ENCODE peak calls at places on chromosomes 5 and 9, in eight cellular contexts. One of them, this sample, is unnamed.

GRCh38 chr9:101418518-101419111 is 17.0 kb downstream of the ALDOB start:
- DNase-seq in GM19239: no peak
- DNase-seq in KBM-7: no peak
- DNase-seq in T-helper 9 cell: no peak
- DNase-seq in T-helper 2 cell: no peak
- DNase-seq in HFF-Myc: no peak
- DNase-seq in uterus: no peak
- DNase-seq in activated naive CD8-positive, alpha-beta T cell treated with anti-CD3 and anti-CD28 coated beads, Interleukin-2, amount 50 U/mL, for 16 hours: no peak
- DNase-seq in this sample: no peak

GRCh38 chr9:79264511-79265448 is 307.0 kb upstream of the TLE4 start:
- DNase-seq in GM19239: no peak
- DNase-seq in KBM-7: no peak
- DNase-seq in T-helper 9 cell: no peak
- DNase-seq in T-helper 2 cell: no peak
- DNase-seq in HFF-Myc: no peak
- DNase-seq in uterus: no peak
- DNase-seq in activated naive CD8-positive, alpha-beta T cell treated with anti-CD3 and anti-CD28 coated beads, Interleukin-2, amount 50 U/mL, for 16 hours: no peak
- DNase-seq in this sample: no peak

GRCh38 chr5:83718195-83718825 is 2.3 kb downstream of the HAPLN1 start:
- DNase-seq in GM19239: peak
- DNase-seq in KBM-7: peak
- DNase-seq in T-helper 9 cell: no peak
- DNase-seq in T-helper 2 cell: no peak
- DNase-seq in HFF-Myc: peak
- DNase-seq in uterus: no peak
- DNase-seq in activated naive CD8-positive, alpha-beta T cell treated with anti-CD3 and anti-CD28 coated beads, Interleukin-2, amount 50 U/mL, for 16 hours: no peak
- DNase-seq in this sample: no peak

GRCh38 chr9:34252016-34252415 is 73.2 kb downstream of the UBAP1 start:
- DNase-seq in GM19239: no peak
- DNase-seq in KBM-7: no peak
- DNase-seq in T-helper 9 cell: no peak
- DNase-seq in T-helper 2 cell: no peak
- DNase-seq in HFF-Myc: no peak
- DNase-seq in uterus: no peak
- DNase-seq in activated naive CD8-positive, alpha-beta T cell treated with anti-CD3 and anti-CD28 coated beads, Interleukin-2, amount 50 U/mL, for 16 hours: no peak
- DNase-seq in this sample: no peak

GRCh38 chr9:135612437-135612836 is 26.9 kb downstream of the GLT6D1 start:
- DNase-seq in GM19239: no peak
- DNase-seq in KBM-7: no peak
- DNase-seq in T-helper 9 cell: no peak
- DNase-seq in T-helper 2 cell: no peak
- DNase-seq in HFF-Myc: no peak
- DNase-seq in uterus: no peak
- DNase-seq in activated naive CD8-positive, alpha-beta T cell treated with anti-CD3 and anti-CD28 coated beads, Interleukin-2, amount 50 U/mL, for 16 hours: no peak
- DNase-seq in this sample: no peak

GRCh38 chr9:128024761-128025308 is 42.3 kb downstream of the NAIF1 start:
- DNase-seq in GM19239: no peak
- DNase-seq in KBM-7: no peak
- DNase-seq in T-helper 9 cell: no peak
- DNase-seq in T-helper 2 cell: no peak
- DNase-seq in HFF-Myc: no peak
- DNase-seq in uterus: no peak
- DNase-seq in activated naive CD8-positive, alpha-beta T cell treated with anti-CD3 and anti-CD28 coated beads, Interleukin-2, amount 50 U/mL, for 16 hours: no peak
- DNase-seq in this sample: no peak

GRCh38 chr9:89000281-89000875 is 9.1 kb downstream of the S1PR3 start:
- DNase-seq in GM19239: no peak
- DNase-seq in KBM-7: no peak
- DNase-seq in T-helper 9 cell: no peak
- DNase-seq in T-helper 2 cell: no peak
- DNase-seq in HFF-Myc: no peak
- DNase-seq in uterus: no peak
- DNase-seq in activated naive CD8-positive, alpha-beta T cell treated with anti-CD3 and anti-CD28 coated beads, Interleukin-2, amount 50 U/mL, for 16 hours: no peak
- DNase-seq in this sample: no peak

GRCh38 chr5:31413030-31413812 is 118.7 kb downstream of the DROSHA start:
- DNase-seq in GM19239: no peak
- DNase-seq in KBM-7: no peak
- DNase-seq in T-helper 9 cell: no peak
- DNase-seq in T-helper 2 cell: no peak
- DNase-seq in HFF-Myc: no peak
- DNase-seq in uterus: no peak
- DNase-seq in activated naive CD8-positive, alpha-beta T cell treated with anti-CD3 and anti-CD28 coated beads, Interleukin-2, amount 50 U/mL, for 16 hours: no peak
- DNase-seq in this sample: no peak

GRCh38 chr9:15509931-15510788 is 610 bp downstream of the PSIP1 start:
- DNase-seq in GM19239: no peak
- DNase-seq in KBM-7: peak
- DNase-seq in T-helper 9 cell: peak
- DNase-seq in T-helper 2 cell: peak
- DNase-seq in HFF-Myc: no peak
- DNase-seq in uterus: peak
- DNase-seq in activated naive CD8-positive, alpha-beta T cell treated with anti-CD3 and anti-CD28 coated beads, Interleukin-2, amount 50 U/mL, for 16 hours: peak
- DNase-seq in this sample: peak

GRCh38 chr9:85045271-85045670 is 375.7 kb downstream of the NTRK2 start:
- DNase-seq in GM19239: no peak
- DNase-seq in KBM-7: no peak
- DNase-seq in T-helper 9 cell: no peak
- DNase-seq in T-helper 2 cell: no peak
- DNase-seq in HFF-Myc: no peak
- DNase-seq in uterus: no peak
- DNase-seq in activated naive CD8-positive, alpha-beta T cell treated with anti-CD3 and anti-CD28 coated beads, Interleukin-2, amount 50 U/mL, for 16 hours: no peak
- DNase-seq in this sample: no peak

GRCh38 chr5:176772271-176773210 is 37.8 kb upstream of the UNC5A start:
- DNase-seq in GM19239: no peak
- DNase-seq in KBM-7: no peak
- DNase-seq in T-helper 9 cell: no peak
- DNase-seq in T-helper 2 cell: no peak
- DNase-seq in HFF-Myc: no peak
- DNase-seq in uterus: no peak
- DNase-seq in activated naive CD8-positive, alpha-beta T cell treated with anti-CD3 and anti-CD28 coated beads, Interleukin-2, amount 50 U/mL, for 16 hours: no peak
- DNase-seq in this sample: no peak

GRCh38 chr9:109880276-109881169 is 100.5 kb downstream of the PALM2AKAP2 start:
- DNase-seq in GM19239: peak
- DNase-seq in KBM-7: peak
- DNase-seq in T-helper 9 cell: no peak
- DNase-seq in T-helper 2 cell: peak
- DNase-seq in HFF-Myc: no peak
- DNase-seq in uterus: no peak
- DNase-seq in activated naive CD8-positive, alpha-beta T cell treated with anti-CD3 and anti-CD28 coated beads, Interleukin-2, amount 50 U/mL, for 16 hours: no peak
- DNase-seq in this sample: no peak

GRCh38 chr5:179731791-179732411 is 721 bp upstream of the MAML1 start:
- DNase-seq in GM19239: peak
- DNase-seq in KBM-7: no peak
- DNase-seq in T-helper 9 cell: no peak
- DNase-seq in T-helper 2 cell: no peak
- DNase-seq in HFF-Myc: peak
- DNase-seq in uterus: peak
- DNase-seq in activated naive CD8-positive, alpha-beta T cell treated with anti-CD3 and anti-CD28 coated beads, Interleukin-2, amount 50 U/mL, for 16 hours: no peak
- DNase-seq in this sample: no peak

GRCh38 chr9:123335227-123335985 is 20.6 kb upstream of the CRB2 start:
- DNase-seq in GM19239: no peak
- DNase-seq in KBM-7: no peak
- DNase-seq in T-helper 9 cell: no peak
- DNase-seq in T-helper 2 cell: no peak
- DNase-seq in HFF-Myc: peak
- DNase-seq in uterus: no peak
- DNase-seq in activated naive CD8-positive, alpha-beta T cell treated with anti-CD3 and anti-CD28 coated beads, Interleukin-2, amount 50 U/mL, for 16 hours: no peak
- DNase-seq in this sample: no peak

GRCh38 chr5:98514106-98514665 is 259.3 kb upstream of the RGMB start:
- DNase-seq in GM19239: no peak
- DNase-seq in KBM-7: no peak
- DNase-seq in T-helper 9 cell: no peak
- DNase-seq in T-helper 2 cell: no peak
- DNase-seq in HFF-Myc: no peak
- DNase-seq in uterus: no peak
- DNase-seq in activated naive CD8-positive, alpha-beta T cell treated with anti-CD3 and anti-CD28 coated beads, Interleukin-2, amount 50 U/mL, for 16 hours: no peak
- DNase-seq in this sample: no peak

GRCh38 chr5:175696855-175697198 is 39.0 kb downstream of the HRH2 start:
- DNase-seq in GM19239: no peak
- DNase-seq in KBM-7: no peak
- DNase-seq in T-helper 9 cell: no peak
- DNase-seq in T-helper 2 cell: no peak
- DNase-seq in HFF-Myc: no peak
- DNase-seq in uterus: no peak
- DNase-seq in activated naive CD8-positive, alpha-beta T cell treated with anti-CD3 and anti-CD28 coated beads, Interleukin-2, amount 50 U/mL, for 16 hours: no peak
- DNase-seq in this sample: no peak

GRCh38 chr9:108053555-108054061 is 564.0 kb upstream of the KLF4 start:
- DNase-seq in GM19239: no peak
- DNase-seq in KBM-7: no peak
- DNase-seq in T-helper 9 cell: no peak
- DNase-seq in T-helper 2 cell: no peak
- DNase-seq in HFF-Myc: no peak
- DNase-seq in uterus: peak
- DNase-seq in activated naive CD8-positive, alpha-beta T cell treated with anti-CD3 and anti-CD28 coated beads, Interleukin-2, amount 50 U/mL, for 16 hours: no peak
- DNase-seq in this sample: no peak

GRCh38 chr9:117462926-117463325 is 48.1 kb upstream of the ASTN2 start:
- DNase-seq in GM19239: no peak
- DNase-seq in KBM-7: no peak
- DNase-seq in T-helper 9 cell: no peak
- DNase-seq in T-helper 2 cell: no peak
- DNase-seq in HFF-Myc: no peak
- DNase-seq in uterus: no peak
- DNase-seq in activated naive CD8-positive, alpha-beta T cell treated with anti-CD3 and anti-CD28 coated beads, Interleukin-2, amount 50 U/mL, for 16 hours: no peak
- DNase-seq in this sample: no peak

GRCh38 chr9:63817622-63818518 is 1467.1 kb downstream of the FOXD4L5 start:
- DNase-seq in GM19239: no peak
- DNase-seq in KBM-7: peak
- DNase-seq in T-helper 9 cell: peak
- DNase-seq in T-helper 2 cell: peak
- DNase-seq in HFF-Myc: no peak
- DNase-seq in uterus: peak
- DNase-seq in activated naive CD8-positive, alpha-beta T cell treated with anti-CD3 and anti-CD28 coated beads, Interleukin-2, amount 50 U/mL, for 16 hours: peak
- DNase-seq in this sample: no peak

GRCh38 chr9:123455187-123455586 is 99.2 kb downstream of the CRB2 start:
- DNase-seq in GM19239: no peak
- DNase-seq in KBM-7: no peak
- DNase-seq in T-helper 9 cell: no peak
- DNase-seq in T-helper 2 cell: no peak
- DNase-seq in HFF-Myc: no peak
- DNase-seq in uterus: no peak
- DNase-seq in activated naive CD8-positive, alpha-beta T cell treated with anti-CD3 and anti-CD28 coated beads, Interleukin-2, amount 50 U/mL, for 16 hours: no peak
- DNase-seq in this sample: no peak

GRCh38 chr9:137136261-137136925 is 2.6 kb upstream of the GRIN1 start:
- DNase-seq in GM19239: peak
- DNase-seq in KBM-7: no peak
- DNase-seq in T-helper 9 cell: no peak
- DNase-seq in T-helper 2 cell: no peak
- DNase-seq in HFF-Myc: no peak
- DNase-seq in uterus: no peak
- DNase-seq in activated naive CD8-positive, alpha-beta T cell treated with anti-CD3 and anti-CD28 coated beads, Interleukin-2, amount 50 U/mL, for 16 hours: no peak
- DNase-seq in this sample: no peak

GRCh38 chr9:70130266-70130665 is 86.6 kb downstream of the MAMDC2 start:
- DNase-seq in GM19239: no peak
- DNase-seq in KBM-7: no peak
- DNase-seq in T-helper 9 cell: no peak
- DNase-seq in T-helper 2 cell: no peak
- DNase-seq in HFF-Myc: no peak
- DNase-seq in uterus: no peak
- DNase-seq in activated naive CD8-positive, alpha-beta T cell treated with anti-CD3 and anti-CD28 coated beads, Interleukin-2, amount 50 U/mL, for 16 hours: no peak
- DNase-seq in this sample: no peak

GRCh38 chr5:55591671-55592070 is 56.9 kb upstream of the PLPP1 start:
- DNase-seq in GM19239: no peak
- DNase-seq in KBM-7: no peak
- DNase-seq in T-helper 9 cell: no peak
- DNase-seq in T-helper 2 cell: no peak
- DNase-seq in HFF-Myc: no peak
- DNase-seq in uterus: no peak
- DNase-seq in activated naive CD8-positive, alpha-beta T cell treated with anti-CD3 and anti-CD28 coated beads, Interleukin-2, amount 50 U/mL, for 16 hours: no peak
- DNase-seq in this sample: no peak

GRCh38 chr9:4603830-4604229 is 58.3 kb upstream of the PLPP6 start:
- DNase-seq in GM19239: no peak
- DNase-seq in KBM-7: peak
- DNase-seq in T-helper 9 cell: no peak
- DNase-seq in T-helper 2 cell: no peak
- DNase-seq in HFF-Myc: no peak
- DNase-seq in uterus: no peak
- DNase-seq in activated naive CD8-positive, alpha-beta T cell treated with anti-CD3 and anti-CD28 coated beads, Interleukin-2, amount 50 U/mL, for 16 hours: no peak
- DNase-seq in this sample: no peak

GRCh38 chr9:7121664-7122063 is 363.9 kb downstream of the KDM4C start:
- DNase-seq in GM19239: no peak
- DNase-seq in KBM-7: no peak
- DNase-seq in T-helper 9 cell: no peak
- DNase-seq in T-helper 2 cell: no peak
- DNase-seq in HFF-Myc: no peak
- DNase-seq in uterus: no peak
- DNase-seq in activated naive CD8-positive, alpha-beta T cell treated with anti-CD3 and anti-CD28 coated beads, Interleukin-2, amount 50 U/mL, for 16 hours: no peak
- DNase-seq in this sample: no peak

GRCh38 chr5:111399113-111399512 is 113.2 kb downstream of the STARD4 start:
- DNase-seq in GM19239: no peak
- DNase-seq in KBM-7: no peak
- DNase-seq in T-helper 9 cell: no peak
- DNase-seq in T-helper 2 cell: no peak
- DNase-seq in HFF-Myc: no peak
- DNase-seq in uterus: no peak
- DNase-seq in activated naive CD8-positive, alpha-beta T cell treated with anti-CD3 and anti-CD28 coated beads, Interleukin-2, amount 50 U/mL, for 16 hours: no peak
- DNase-seq in this sample: no peak

GRCh38 chr9:121652037-121652837 is 803 bp downstream of the DAB2IP start:
- DNase-seq in GM19239: no peak
- DNase-seq in KBM-7: no peak
- DNase-seq in T-helper 9 cell: no peak
- DNase-seq in T-helper 2 cell: no peak
- DNase-seq in HFF-Myc: no peak
- DNase-seq in uterus: peak
- DNase-seq in activated naive CD8-positive, alpha-beta T cell treated with anti-CD3 and anti-CD28 coated beads, Interleukin-2, amount 50 U/mL, for 16 hours: no peak
- DNase-seq in this sample: no peak

GRCh38 chr5:97094579-97095317 is 47.7 kb downstream of the LIX1 start:
- DNase-seq in GM19239: peak
- DNase-seq in KBM-7: no peak
- DNase-seq in T-helper 9 cell: no peak
- DNase-seq in T-helper 2 cell: no peak
- DNase-seq in HFF-Myc: no peak
- DNase-seq in uterus: no peak
- DNase-seq in activated naive CD8-positive, alpha-beta T cell treated with anti-CD3 and anti-CD28 coated beads, Interleukin-2, amount 50 U/mL, for 16 hours: no peak
- DNase-seq in this sample: no peak

GRCh38 chr5:148145916-148146315 is 22.4 kb upstream of the SPINK14 start:
- DNase-seq in GM19239: no peak
- DNase-seq in KBM-7: no peak
- DNase-seq in T-helper 9 cell: no peak
- DNase-seq in T-helper 2 cell: no peak
- DNase-seq in HFF-Myc: no peak
- DNase-seq in uterus: no peak
- DNase-seq in activated naive CD8-positive, alpha-beta T cell treated with anti-CD3 and anti-CD28 coated beads, Interleukin-2, amount 50 U/mL, for 16 hours: no peak
- DNase-seq in this sample: no peak

GRCh38 chr5:41686767-41687166 is 176.4 kb upstream of the PLCXD3 start:
- DNase-seq in GM19239: no peak
- DNase-seq in KBM-7: peak
- DNase-seq in T-helper 9 cell: no peak
- DNase-seq in T-helper 2 cell: no peak
- DNase-seq in HFF-Myc: no peak
- DNase-seq in uterus: no peak
- DNase-seq in activated naive CD8-positive, alpha-beta T cell treated with anti-CD3 and anti-CD28 coated beads, Interleukin-2, amount 50 U/mL, for 16 hours: no peak
- DNase-seq in this sample: no peak

GRCh38 chr9:1052119-1052907 is 2.2 kb downstream of the DMRT2 start:
- DNase-seq in GM19239: no peak
- DNase-seq in KBM-7: no peak
- DNase-seq in T-helper 9 cell: no peak
- DNase-seq in T-helper 2 cell: no peak
- DNase-seq in HFF-Myc: no peak
- DNase-seq in uterus: no peak
- DNase-seq in activated naive CD8-positive, alpha-beta T cell treated with anti-CD3 and anti-CD28 coated beads, Interleukin-2, amount 50 U/mL, for 16 hours: no peak
- DNase-seq in this sample: no peak